ENCODE peak calls at places on chromosomes 4 and X, in four cellular contexts. F is neural crest cell, B is mesenchymal stem cell, Y is cardiac muscle cell. N is an unnamed sample.

GRCh38 chrX:46294234-46294633 is 251.0 kb downstream of the ZNF674 start:
- DNase-seq in Y (no peak), B (peak; percentile 53), F (no peak), N (no peak)

GRCh38 chr4:40264995-40265909 is 68.4 kb downstream of the RHOH start:
- DNase-seq in Y (peak; percentile 38), B (peak; percentile 74), F (peak; percentile 5), N (no peak)

GRCh38 chrX:153526801-153527599 is 9.6 kb downstream of the ATP2B3 start:
- DNase-seq in Y (no peak), F (no peak), B (no peak), N (no peak)

GRCh38 chr4:10684631-10685030 is at the start of gene CLNK:
- DNase-seq in B (no peak), F (no peak), Y (no peak), N (no peak)

GRCh38 chr4:163548481-163549243 is 54.2 kb downstream of the TMA16 start:
- DNase-seq in Y (peak; percentile 66), F (no peak), B (peak; percentile 69), N (no peak)

GRCh38 chrX:443676-444210 is 57.0 kb upstream of the PPP2R3B start:
- DNase-seq in F (no peak), B (no peak), Y (no peak), N (no peak)

GRCh38 chrX:153307546-153308175 is 13.9 kb downstream of the PNMA6F start:
- DNase-seq in F (no peak), Y (no peak), B (no peak), N (no peak)

GRCh38 chr4:98745372-98745771 is 87.0 kb upstream of the TSPAN5 start:
- DNase-seq in F (no peak), B (peak; percentile 12), Y (peak; percentile 35), N (no peak)

GRCh38 chr4:124322234-124322831 is 390.2 kb downstream of the ANKRD50 start:
- DNase-seq in B (peak; percentile 53), Y (peak; percentile 47), F (no peak), N (no peak)

GRCh38 chrX:29071525-29071924 is 484.3 kb downstream of the IL1RAPL1 start:
- DNase-seq in F (no peak), B (no peak), Y (no peak), N (no peak)

N was measured in GM12892.